ENCODE peak calls at places on chromosome 22, in four cellular contexts. S is lower leg skin; Z is M059J; P is stimulated activated CD8-positive, alpha-beta memory T cell treated with anti-CD3 and anti-CD28 coated beads, Interleukin-4, amount 100 ng/mL, for 4 hours. O is an unnamed sample.

GRCh38 chr22:42780070-42780540 is 59.4 kb upstream of the A4GALT start:
- DNase-seq in Z (peak; percentile 82), P (no peak), S (no peak), O (peak; percentile 76)

GRCh38 chr22:48679656-48680555 is 1147.8 kb downstream of the BRD1 start:
- DNase-seq in Z (no peak), P (no peak), S (no peak), O (no peak)

GRCh38 chr22:44918166-44918924 is 91.5 kb downstream of the PHF21B start:
- DNase-seq in S (no peak), Z (no peak), P (no peak), O (no peak)

GRCh38 chr22:43901976-43902643 is 10.3 kb upstream of the PNPLA5 start:
- DNase-seq in S (no peak), Z (peak; percentile 94), P (no peak), O (no peak)

GRCh38 chr22:27877501-27877900 is 41.6 kb downstream of the PITPNB start:
- DNase-seq in Z (no peak), P (no peak), S (no peak), O (no peak)

GRCh38 chr22:32487021-32487420 is 12.4 kb downstream of the FBXO7 start:
- DNase-seq in P (no peak), Z (no peak), S (no peak), O (no peak)

GRCh38 chr22:23078462-23078787 is 8.1 kb downstream of the GNAZ start:
- DNase-seq in S (no peak), P (no peak), Z (no peak), O (no peak)

GRCh38 chr22:27796829-27797792 is 4.4 kb downstream of the MN1 start:
- DNase-seq in P (no peak), Z (no peak), S (no peak), O (no peak)

GRCh38 chr22:37328017-37328416 is 45.7 kb downstream of the CYTH4 start:
- DNase-seq in S (no peak), P (no peak), Z (peak; percentile 93), O (peak; percentile 83)

GRCh38 chr22:39176067-39176621 is 23.7 kb upstream of the CBX7 start:
- DNase-seq in S (peak; percentile 90), Z (peak; percentile 86), P (no peak), O (peak; percentile 87)

GRCh38 chr22:22207845-22208564 is 36.6 kb upstream of the VPREB1 start:
- DNase-seq in Z (peak; percentile 52), P (peak; percentile 66), S (peak; percentile 89), O (peak; percentile 77)

GRCh38 chr22:46066691-46067090 is 83.6 kb upstream of the PPARA start:
- DNase-seq in S (peak; percentile 88), Z (peak; percentile 62), P (no peak), O (peak; percentile 65)

GRCh38 chr22:37797874-37798500 is 9.7 kb upstream of the GCAT start:
- DNase-seq in S (no peak), P (no peak), Z (no peak), O (no peak)

GRCh38 chr22:20015971-20016733 is 471 bp downstream of the ARVCF start:
- DNase-seq in Z (no peak), P (no peak), S (no peak), O (peak; percentile 44)

GRCh38 chr22:43441216-43441615 is 29.4 kb downstream of the MPPED1 start:
- DNase-seq in Z (no peak), P (no peak), S (no peak), O (no peak)

O was measured in Daoy.